ENCODE peak calls at places on chromosomes 1 and 21, in ten cellular contexts. T is left ventricle myocardium inferior, L is right atrium auricular region, G is lower lobe of right lung, R is heart left ventricle, I is endodermal cell, A is fibroblast of lung, E is IMR-90, B is tibial artery, J is pancreas. O is an unnamed sample.

GRCh38 chr1:37932759-37933158 is 14.1 kb downstream of the INPP5B start:
- DNase-seq in A (peak; percentile 77), T (no peak), E (peak; percentile 89), G (no peak), B (no peak), L (no peak), R (no peak), J (no peak), I (no peak), O (no peak)

GRCh38 chr1:239386453-239387303 is at the start of gene CHRM3:
- DNase-seq in R (peak; percentile 60), J (peak; percentile 88), T (no peak), I (peak; percentile 92), A (peak; percentile 74), E (no peak), B (peak; percentile 65), G (peak; percentile 79), L (peak; percentile 60), O (no peak)

GRCh38 chr21:16792155-16792554 is 720.7 kb upstream of the CXADR start:
- DNase-seq in J (no peak), R (no peak), I (no peak), L (no peak), A (no peak), G (no peak), E (no peak), T (no peak), B (no peak), O (no peak)

GRCh38 chr21:30014883-30015282 is 75.1 kb upstream of the GRIK1 start:
- DNase-seq in A (no peak), R (no peak), I (no peak), E (no peak), J (no peak), L (no peak), B (no peak), G (no peak), T (no peak), O (no peak)

GRCh38 chr1:4939266-4939665 is 284.9 kb downstream of the AJAP1 start:
- DNase-seq in T (no peak), J (no peak), L (no peak), R (no peak), A (peak; percentile 0), B (no peak), I (no peak), E (peak; percentile 5), G (no peak), O (no peak)

GRCh38 chr1:38656741-38657140 is 202.8 kb downstream of the RRAGC start:
- DNase-seq in E (no peak), A (no peak), J (no peak), B (no peak), I (no peak), G (no peak), R (no peak), T (no peak), L (no peak), O (no peak)

GRCh38 chr1:13700521-13701273 is 709 bp downstream of the PRDM2 start:
- DNase-seq in T (peak; percentile 41), A (peak; percentile 34), I (peak; percentile 68), R (peak; percentile 74), B (peak; percentile 69), L (peak; percentile 60), J (peak; percentile 30), G (peak; percentile 72), E (peak; percentile 20), O (peak; percentile 19)

GRCh38 chr1:55951291-55951690 is 628.1 kb downstream of the PLPP3 start:
- DNase-seq in T (no peak), R (no peak), G (no peak), B (no peak), L (no peak), J (no peak), A (peak; percentile 25), I (no peak), E (no peak), O (no peak)

GRCh38 chr1:118254483-118254882 is 69.5 kb upstream of the SPAG17 start:
- DNase-seq in L (no peak), I (no peak), J (no peak), G (no peak), E (no peak), B (no peak), R (no peak), T (no peak), A (no peak), O (no peak)

GRCh38 chr1:13674386-13674785 is 25.6 kb upstream of the PRDM2 start:
- DNase-seq in B (no peak), G (no peak), R (no peak), T (no peak), I (no peak), A (no peak), L (no peak), E (no peak), J (no peak), O (no peak)

GRCh38 chr1:151326619-151327222 is 495 bp downstream of the PI4KB start:
- DNase-seq in R (no peak), J (no peak), A (peak; percentile 42), B (peak; percentile 77), I (no peak), T (peak; percentile 47), E (peak; percentile 49), G (peak; percentile 74), L (peak; percentile 68), O (no peak)

GRCh38 chr1:54256756-54257155 is 56.8 kb downstream of the MRPL37 start:
- DNase-seq in I (no peak), B (no peak), J (no peak), T (no peak), L (no peak), E (no peak), G (no peak), R (peak; percentile 35), A (no peak), O (no peak)

GRCh38 chr1:113780363-113781146 is 21.3 kb upstream of the PHTF1 start:
- DNase-seq in L (no peak), E (peak; percentile 55), J (no peak), B (no peak), T (no peak), G (no peak), R (no peak), A (no peak), I (no peak), O (no peak)

GRCh38 chr1:93625582-93626327 is 55.9 kb downstream of the BCAR3 start:
- DNase-seq in L (no peak), J (no peak), G (no peak), E (peak; percentile 93), A (peak; percentile 98), R (no peak), I (no peak), B (no peak), T (no peak), O (no peak)

GRCh38 chr1:234760303-234760723 is 150.3 kb upstream of the IRF2BP2 start:
- DNase-seq in R (no peak), G (no peak), E (no peak), A (no peak), T (no peak), L (no peak), I (peak; percentile 83), B (no peak), J (no peak), O (no peak)

GRCh38 chr1:109787845-109788605 is 24.3 kb upstream of the EPS8L3 start:
- DNase-seq in I (peak; percentile 43), J (no peak), A (no peak), L (no peak), B (peak; percentile 56), E (no peak), T (peak; percentile 9), R (no peak), G (peak; percentile 44), O (no peak)

GRCh38 chr1:71087713-71088112 is 6.9 kb upstream of the ZRANB2 start:
- DNase-seq in B (no peak), G (no peak), E (no peak), J (no peak), L (no peak), I (no peak), A (no peak), R (no peak), T (no peak), O (no peak)
- H3K4me3 ChIP-seq in B (no peak overlapping the region), G (no peak overlapping the region), E (no peak overlapping the region), J (no peak overlapping the region), L (no peak overlapping the region), I (no peak overlapping the region), A (no peak overlapping the region), R (no peak overlapping the region), T (no peak overlapping the region), O (no peak overlapping the region)

GRCh38 chr1:183027791-183028190 is 4.6 kb downstream of the LAMC1 start:
- DNase-seq in B (no peak), J (no peak), L (no peak), G (no peak), T (no peak), A (peak; percentile 21), R (no peak), E (no peak), I (no peak), O (no peak)
- H3K4me1 ChIP-seq in B (peaks cover 37% of the 10 kb centered on the region), J (peaks cover 14% of the 10 kb centered on the region), L (peaks cover 60% of the 10 kb centered on the region), G (peaks cover 45% of the 10 kb centered on the region), T (peaks cover 93% of the 10 kb centered on the region), A (peaks cover 12% of the 10 kb centered on the region), R (peaks cover 61% of the 10 kb centered on the region), E (peaks cover 15% of the 10 kb centered on the region), I (peaks cover 26% of the 10 kb centered on the region), O (no peaks in the 10 kb centered on the region)

GRCh38 chr1:52848423-52848822 is 5.9 kb downstream of the ZYG11A start:
- DNase-seq in A (no peak), B (no peak), G (no peak), I (no peak), E (no peak), L (no peak), T (no peak), R (no peak), J (no peak), O (no peak)

GRCh38 chr1:52842643-52843310 is at the start of gene ZYG11A:
- DNase-seq in I (peak; percentile 92), L (no peak), T (peak; percentile 49), R (peak; percentile 79), B (no peak), G (peak; percentile 61), E (peak; percentile 77), A (peak; percentile 81), J (peak; percentile 47), O (peak; percentile 38)
- TF ChIP-seq CTCF in I (peak; percentile 63), L (no peak), T (peak; percentile 49), R (peak; percentile 49), B (no peak), G (peak; percentile 27), E (peak; percentile 44), A (peak; percentile 22), J (no peak), O (peak; percentile 21)

GRCh38 chr21:34075099-34075425 is 1.7 kb downstream of the MRPS6 start:
- DNase-seq in B (no peak), I (no peak), R (no peak), J (no peak), L (no peak), E (no peak), T (no peak), A (no peak), G (no peak), O (no peak)
- H3K4me3 ChIP-seq in B (peak overlapping the region; percentile 84), I (peak overlapping the region; percentile 91), R (no peak overlapping the region), J (peak overlapping the region; percentile 70), L (peak overlapping the region; percentile 75), E (peak overlapping the region; percentile 100), T (peak overlapping the region; percentile 86), A (peak overlapping the region; percentile 80), G (peak overlapping the region; percentile 73), O (no peak overlapping the region)

O was measured in heart right ventricle.